ENCODE peak calls at places on chromosome 11, in six cellular contexts. R, J, C, M, V and N are unnamed samples.

GRCh38 chr11:119147604-119148333 is 1.1 kb upstream of the ABCG4 start:
- DNase-seq in C (no peak), M (no peak), R (no peak), V (no peak), J (no peak), N (no peak)

GRCh38 chr11:85913486-85913885 is 58.3 kb downstream of the CCDC83 start:
- DNase-seq in J (no peak), C (no peak), M (no peak), V (no peak), R (no peak), N (no peak)

GRCh38 chr11:17846852-17847453 is 112.4 kb downstream of the KCNC1 start:
- DNase-seq in C (peak), J (peak), M (no peak), R (no peak), V (no peak), N (no peak)

GRCh38 chr11:42923651-42924050 is 388.1 kb upstream of the API5 start:
- DNase-seq in R (no peak), J (no peak), C (no peak), V (no peak), M (no peak), N (no peak)

GRCh38 chr11:46112961-46113617 is 8.2 kb downstream of the PHF21A start:
- DNase-seq in R (peak), V (no peak), M (peak), J (peak), C (peak), N (peak)

GRCh38 chr11:11173316-11174025 is 179.6 kb downstream of the CSNK2A3 start:
- DNase-seq in R (no peak), V (no peak), C (no peak), M (no peak), J (no peak), N (no peak)

GRCh38 chr11:117519170-117519569 is 191.5 kb downstream of the CEP164 start:
- DNase-seq in J (no peak), R (no peak), C (no peak), V (no peak), M (peak), N (no peak)

GRCh38 chr11:69918938-69919650 is 99.9 kb upstream of the FGF3 start:
- DNase-seq in M (peak), C (peak), J (peak), V (peak), R (peak), N (peak)

GRCh38 chr11:7418061-7418460 is 67.2 kb upstream of the OLFML1 start:
- DNase-seq in R (no peak), C (no peak), M (no peak), V (no peak), J (no peak), N (no peak)

GRCh38 chr11:130416537-130416896 is 11.9 kb downstream of the ADAMTS8 start:
- DNase-seq in M (no peak), R (no peak), V (no peak), C (no peak), J (no peak), N (no peak)

GRCh38 chr11:105979997-105980703 is 41.9 kb downstream of the MSANTD4 start:
- DNase-seq in C (no peak), R (no peak), V (no peak), M (no peak), J (no peak), N (no peak)

GRCh38 chr11:79174045-79175008 is 266.5 kb downstream of the TENM4 start:
- DNase-seq in C (no peak), M (no peak), V (no peak), J (peak), R (no peak), N (no peak)

GRCh38 chr11:9906043-9906791 is 242.3 kb downstream of the SWAP70 start:
- DNase-seq in M (peak), R (peak), J (peak), V (peak), C (no peak), N (peak)

GRCh38 chr11:111604392-111605009 is 2.3 kb downstream of the SIK2 start:
- DNase-seq in M (peak), J (peak), V (no peak), R (peak), C (peak), N (peak)

GRCh38 chr11:111601636-111601978 is 642 bp upstream of the SIK2 start:
- DNase-seq in C (no peak), M (no peak), J (no peak), R (no peak), V (no peak), N (no peak)

GRCh38 chr11:111603633-111604130 is 1.4 kb downstream of the SIK2 start:
- DNase-seq in R (no peak), C (no peak), V (no peak), J (no peak), M (no peak), N (no peak)

GRCh38 chr11:111601979-111602864 is at the start of gene SIK2:
- DNase-seq in V (peak), J (peak), C (peak), M (peak), R (peak), N (peak)

DNA sequence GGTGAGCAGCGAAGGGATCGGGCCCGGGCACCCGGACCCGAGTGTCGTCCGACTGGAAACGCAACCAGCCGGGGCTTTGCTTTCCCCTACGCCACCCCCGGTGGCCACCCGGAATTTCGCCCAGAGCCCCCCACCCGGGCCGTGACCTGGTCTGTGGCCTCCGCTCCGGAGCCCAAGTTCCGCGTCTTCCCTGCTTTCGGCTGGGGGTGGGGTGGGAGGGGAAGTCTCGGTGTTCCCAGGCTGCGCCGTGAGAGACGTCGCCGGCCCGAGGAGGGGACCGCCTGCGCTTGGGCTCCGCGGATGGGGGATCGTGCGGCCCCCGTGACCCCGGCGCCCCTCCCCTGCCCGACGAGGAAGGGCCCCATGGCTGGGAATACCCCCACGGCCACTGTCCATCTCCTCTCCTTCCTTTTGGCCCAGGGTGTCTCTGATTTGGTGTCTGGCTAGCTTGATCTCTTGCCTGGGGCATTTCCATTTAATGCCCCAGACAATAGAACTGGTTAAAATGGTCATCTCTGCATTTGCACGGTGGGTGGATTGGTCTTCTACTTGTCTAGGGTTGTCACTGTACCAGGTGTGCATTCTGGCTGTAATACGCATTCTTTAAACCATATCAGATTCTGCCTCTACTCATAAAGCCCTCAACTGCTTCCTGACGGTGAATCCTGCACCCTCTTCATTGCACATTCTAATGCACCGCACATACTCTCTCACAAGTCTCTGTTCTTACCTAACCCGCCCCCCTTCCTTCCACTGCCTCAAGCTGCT is 800 bp downstream of the SIK2 start:
- DNase-seq in M (no peak), R (no peak), C (peak), V (no peak), J (peak), N (no peak)
- TF ChIP-seq CEBPB in M (no peak), R (no peak), C (no peak), V (no peak), J (no peak), N (no peak)

GRCh38 chr11:127050141-127050632 is 49.6 kb upstream of the KIRREL3 start:
- DNase-seq in R (no peak), C (no peak), V (no peak), M (no peak), J (no peak), N (no peak)

GRCh38 chr11:127054153-127054552 is 53.6 kb upstream of the KIRREL3 start:
- DNase-seq in J (no peak), R (no peak), M (no peak), C (no peak), V (no peak), N (no peak)

GRCh38 chr11:127044535-127044934 is 44.0 kb upstream of the KIRREL3 start:
- DNase-seq in M (no peak), R (no peak), J (no peak), C (no peak), V (no peak), N (no peak)

GRCh38 chr11:127052420-127052819 is 51.9 kb upstream of the KIRREL3 start:
- DNase-seq in M (no peak), V (no peak), C (no peak), R (no peak), J (no peak), N (no peak)

DNA sequence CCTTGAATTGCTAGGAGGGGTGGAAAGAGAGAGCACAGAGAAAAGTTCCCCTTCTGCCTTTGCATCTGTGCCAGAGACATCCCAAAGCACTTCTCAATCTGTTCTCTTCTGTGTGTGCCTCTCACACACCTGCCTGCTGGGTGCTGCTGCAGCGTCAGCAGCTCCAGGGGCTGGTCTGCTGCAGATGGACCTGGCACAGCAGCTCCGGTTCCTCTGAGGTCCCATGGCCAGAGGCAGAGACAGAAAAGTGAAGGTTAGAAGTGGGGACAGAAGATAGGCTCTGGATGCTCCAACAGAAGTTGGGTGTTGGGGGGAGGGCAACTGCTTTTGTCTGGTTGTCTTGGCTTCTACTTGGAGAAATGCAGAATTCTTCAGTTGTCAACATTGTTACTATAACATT is 48.9 kb upstream of the KIRREL3 start:
- DNase-seq in M (no peak), V (no peak), R (no peak), C (no peak), J (no peak), N (no peak)
- TF ChIP-seq CEBPB in M (no peak), V (no peak), R (no peak), C (no peak), J (no peak), N (no peak)

DNA sequence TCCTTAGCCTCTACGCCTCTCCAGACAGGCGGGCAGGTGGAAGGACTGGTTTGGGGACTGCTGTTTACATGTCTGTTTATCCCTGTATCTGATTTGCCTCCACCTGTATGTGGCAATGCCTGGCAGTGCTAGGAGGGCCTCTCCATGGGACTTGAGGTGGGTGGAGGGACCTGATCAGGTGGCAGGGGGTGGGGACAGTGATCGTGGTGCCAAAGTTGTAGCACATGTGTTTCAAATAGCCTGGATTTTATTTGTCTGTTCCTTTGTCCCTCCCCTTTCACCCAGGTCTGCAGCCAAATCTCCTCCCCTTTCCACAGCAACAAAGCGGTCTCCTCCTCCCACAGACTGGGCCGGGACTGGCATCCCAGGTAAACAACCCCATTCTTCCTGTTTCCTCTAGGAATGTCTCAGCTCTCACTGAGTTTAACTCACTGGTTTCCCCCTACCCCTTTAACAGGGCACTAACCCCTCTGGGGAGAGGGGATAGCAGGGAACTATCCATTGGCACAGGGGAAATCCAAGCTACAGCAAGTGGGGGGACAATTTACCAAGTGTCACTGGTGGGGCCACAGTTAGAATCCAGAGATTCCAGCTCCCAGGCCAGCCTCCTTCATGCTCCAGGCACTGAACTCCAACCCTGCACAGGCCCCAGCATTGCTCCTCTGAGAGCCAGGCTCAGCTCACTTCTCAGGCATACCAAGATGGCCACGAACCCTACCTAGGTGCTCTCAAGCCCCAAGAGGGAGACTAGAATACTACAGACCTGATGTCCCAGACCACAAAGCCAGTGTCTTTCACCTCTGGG is 22.9 kb upstream of the TLCD5 start:
- DNase-seq in C (no peak), J (no peak), R (no peak), M (no peak), V (no peak), N (no peak)
- TF ChIP-seq CEBPB in C (no peak), J (no peak), R (no peak), M (no peak), V (no peak), N (no peak)

GRCh38 chr11:94740975-94741707 is 27.0 kb upstream of the AMOTL1 start:
- DNase-seq in R (peak), M (peak), J (peak), C (peak), V (no peak), N (peak)
- TF ChIP-seq CEBPB in R (no peak), M (no peak), J (no peak), C (no peak), V (no peak), N (no peak)

GRCh38 chr11:61728940-61729219 is 23.6 kb upstream of the MYRF start:
- DNase-seq in C (no peak), M (no peak), J (peak), R (peak), V (no peak), N (peak)
- TF ChIP-seq CEBPB in C (no peak), M (no peak), J (no peak), R (no peak), V (no peak), N (no peak)

DNA sequence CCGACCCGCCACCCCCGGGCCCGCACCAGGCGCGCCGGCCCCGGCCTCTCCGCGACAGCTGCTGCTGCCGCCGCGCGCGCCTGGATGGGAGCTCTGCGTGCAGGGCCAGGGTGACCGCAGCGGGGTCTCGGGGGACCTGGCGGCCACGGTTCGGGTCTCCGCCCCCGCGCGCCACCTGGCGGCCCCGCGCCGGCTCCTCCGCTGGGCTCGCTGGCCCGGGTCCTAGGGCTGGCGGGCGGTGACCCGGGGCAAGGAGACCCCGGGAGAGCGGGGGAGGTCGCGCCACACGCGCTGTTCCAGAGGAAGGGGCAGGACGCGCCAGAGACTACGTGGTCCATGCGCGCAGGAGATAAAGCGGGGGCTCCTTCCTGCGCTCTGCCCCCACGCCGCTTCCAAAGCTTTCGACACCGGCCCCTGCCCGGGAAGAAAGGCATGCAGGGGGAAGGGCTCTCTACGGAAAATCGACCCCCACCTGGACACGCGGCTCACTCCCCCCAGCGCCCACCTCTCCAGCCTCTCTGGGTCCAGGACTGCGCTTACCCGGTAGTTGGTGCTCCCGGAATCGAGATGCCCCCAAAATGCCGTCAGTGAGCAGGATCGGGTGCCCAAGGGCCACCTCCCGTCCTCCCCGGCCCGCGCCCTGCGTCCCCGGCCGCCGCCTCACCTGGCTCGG is 480 bp downstream of the SHANK2 start:
- DNase-seq in J (no peak), C (peak), V (no peak), R (peak), M (no peak), N (no peak)
- TF ChIP-seq CEBPB in J (no peak), C (no peak), V (no peak), R (no peak), M (no peak), N (no peak)

GRCh38 chr11:68439355-68440065 is 21.0 kb upstream of the PPP6R3 start:
- DNase-seq in M (no peak), V (no peak), C (peak), J (no peak), R (no peak), N (no peak)

GRCh38 chr11:68438658-68439259 is 21.8 kb upstream of the PPP6R3 start:
- DNase-seq in V (no peak), R (no peak), C (no peak), M (no peak), J (no peak), N (no peak)

GRCh38 chr11:68440254-68440653 is 20.3 kb upstream of the PPP6R3 start:
- DNase-seq in C (no peak), M (no peak), V (no peak), J (no peak), R (no peak), N (no peak)

GRCh38 chr11:68444566-68444965 is 16.0 kb upstream of the PPP6R3 start:
- DNase-seq in M (no peak), R (no peak), C (no peak), J (no peak), V (no peak), N (no peak)

GRCh38 chr11:68441466-68442230 is 18.9 kb upstream of the PPP6R3 start:
- DNase-seq in C (no peak), V (no peak), M (no peak), R (no peak), J (peak), N (no peak)
- TF ChIP-seq CEBPB in C (no peak), V (no peak), M (no peak), R (no peak), J (no peak), N (no peak)